ENCODE peak calls at places on chromosomes 16 and 17, in seven cellular contexts. One of them, this sample, is unnamed.

GRCh38 chr17:49913226-49914095 is 55.5 kb upstream of the DLX4 start:
- DNase-seq in HS-27A: peak
- DNase-seq in body of pancreas: no peak
- DNase-seq in RKO: peak
- DNase-seq in anterior cingulate cortex: no peak
- DNase-seq in HS-5: peak
- DNase-seq in mucosa of gallbladder: no peak
- DNase-seq in this sample: no peak

GRCh38 chr17:50347894-50348291 is 2.0 kb downstream of the XYLT2 start:
- DNase-seq in HS-27A: no peak
- DNase-seq in body of pancreas: no peak
- DNase-seq in RKO: no peak
- DNase-seq in anterior cingulate cortex: no peak
- DNase-seq in HS-5: no peak
- DNase-seq in mucosa of gallbladder: no peak
- DNase-seq in this sample: no peak

GRCh38 chr17:10875411-10875810 is 37.5 kb upstream of the PIRT start:
- DNase-seq in HS-27A: no peak
- DNase-seq in body of pancreas: no peak
- DNase-seq in RKO: peak
- DNase-seq in anterior cingulate cortex: peak
- DNase-seq in HS-5: no peak
- DNase-seq in mucosa of gallbladder: peak
- DNase-seq in this sample: no peak

GRCh38 chr16:12350945-12351344 is 374.4 kb downstream of the SNX29 start:
- DNase-seq in HS-27A: no peak
- DNase-seq in body of pancreas: no peak
- DNase-seq in RKO: no peak
- DNase-seq in anterior cingulate cortex: no peak
- DNase-seq in HS-5: no peak
- DNase-seq in mucosa of gallbladder: no peak
- DNase-seq in this sample: no peak

GRCh38 chr16:81831722-81832126 is 52.6 kb downstream of the PLCG2 start:
- DNase-seq in HS-27A: no peak
- DNase-seq in body of pancreas: peak
- DNase-seq in RKO: no peak
- DNase-seq in anterior cingulate cortex: peak
- DNase-seq in HS-5: no peak
- DNase-seq in mucosa of gallbladder: peak
- DNase-seq in this sample: peak

GRCh38 chr16:11687606-11688519 is 19.6 kb downstream of the SNN start:
- DNase-seq in HS-27A: no peak
- DNase-seq in body of pancreas: no peak
- DNase-seq in RKO: no peak
- DNase-seq in anterior cingulate cortex: no peak
- DNase-seq in HS-5: no peak
- DNase-seq in mucosa of gallbladder: no peak
- DNase-seq in this sample: no peak

GRCh38 chr17:33639103-33639991 is 346.3 kb upstream of the ASIC2 start:
- DNase-seq in HS-27A: no peak
- DNase-seq in body of pancreas: no peak
- DNase-seq in RKO: no peak
- DNase-seq in anterior cingulate cortex: no peak
- DNase-seq in HS-5: no peak
- DNase-seq in mucosa of gallbladder: no peak
- DNase-seq in this sample: no peak

GRCh38 chr16:19005561-19006445 is 22.1 kb downstream of the TMC7 start:
- DNase-seq in HS-27A: no peak
- DNase-seq in body of pancreas: peak
- DNase-seq in RKO: no peak
- DNase-seq in anterior cingulate cortex: peak
- DNase-seq in HS-5: no peak
- DNase-seq in mucosa of gallbladder: peak
- DNase-seq in this sample: peak

GRCh38 chr16:88992351-88993005 is 15.5 kb upstream of the CBFA2T3 start:
- DNase-seq in HS-27A: no peak
- DNase-seq in body of pancreas: no peak
- DNase-seq in RKO: no peak
- DNase-seq in anterior cingulate cortex: no peak
- DNase-seq in HS-5: no peak
- DNase-seq in mucosa of gallbladder: no peak
- DNase-seq in this sample: no peak

GRCh38 chr17:2337811-2338657 is 733 bp downstream of the SGSM2 start:
- DNase-seq in HS-27A: no peak
- DNase-seq in body of pancreas: peak
- DNase-seq in RKO: peak
- DNase-seq in anterior cingulate cortex: peak
- DNase-seq in HS-5: no peak
- DNase-seq in mucosa of gallbladder: peak
- DNase-seq in this sample: peak

GRCh38 chr17:13024033-13024432 is 6.2 kb upstream of the ELAC2 start:
- DNase-seq in HS-27A: no peak
- DNase-seq in body of pancreas: no peak
- DNase-seq in RKO: no peak
- DNase-seq in anterior cingulate cortex: no peak
- DNase-seq in HS-5: no peak
- DNase-seq in mucosa of gallbladder: no peak
- DNase-seq in this sample: no peak

GRCh38 chr16:81445143-81445922 is 725 bp downstream of the CMIP start:
- DNase-seq in HS-27A: no peak
- DNase-seq in body of pancreas: peak
- DNase-seq in RKO: peak
- DNase-seq in anterior cingulate cortex: peak
- DNase-seq in HS-5: no peak
- DNase-seq in mucosa of gallbladder: no peak
- DNase-seq in this sample: no peak